ENCODE peak calls at places on chromosomes 1 and 21, in seven cellular contexts. I is Right ventricle myocardium superior; Z is NCI-H510A treated with DMSO at 0.1 percent for 48 hours; X is activated CD8-positive, alpha-beta memory T cell treated with anti-CD3 and anti-CD28 coated beads for 4 hours; V is T-cell; Y is GM19239; U is A549. A is an unnamed sample.
A peak's percentile ranks its signal among the peaks of the same experiment; 100 is the strongest.

GRCh38 chr1:220926146-220926545 is 46.9 kb downstream of the HLX start:
- DNase-seq in I (no peak), Z (peak; percentile 54), X (no peak), V (no peak), Y (no peak), U (no peak), A (no peak)

GRCh38 chr1:15992187-15992553 is 11.9 kb upstream of the SRARP start:
- DNase-seq in I (no peak), Z (no peak), X (no peak), V (no peak), Y (no peak), U (no peak), A (no peak)

GRCh38 chr1:13794231-13795187 is 94.5 kb downstream of the PRDM2 start:
- DNase-seq in I (no peak), Z (no peak), X (no peak), V (no peak), Y (no peak), U (no peak), A (no peak)

GRCh38 chr1:12629521-12629956 is 11.5 kb upstream of the DHRS3 start:
- DNase-seq in I (no peak), Z (no peak), X (no peak), V (no peak), Y (no peak), U (no peak), A (no peak)

GRCh38 chr1:239155466-239155865 is 230.9 kb upstream of the CHRM3 start:
- DNase-seq in I (no peak), Z (no peak), X (no peak), V (no peak), Y (no peak), U (no peak), A (no peak)

GRCh38 chr1:82604524-82604923 is 803.8 kb downstream of the ADGRL2 start:
- DNase-seq in I (no peak), Z (no peak), X (no peak), V (no peak), Y (no peak), U (no peak), A (no peak)

GRCh38 chr1:30185809-30186208 is 537.6 kb downstream of the MATN1 start:
- DNase-seq in I (no peak), Z (no peak), X (no peak), V (no peak), Y (no peak), U (no peak), A (no peak)

GRCh38 chr1:4086921-4087320 is 186.8 kb upstream of the C1orf174 start:
- DNase-seq in I (no peak), Z (no peak), X (no peak), V (no peak), Y (no peak), U (no peak), A (peak; percentile 35)

GRCh38 chr1:195897072-195897471 is 711.2 kb downstream of the KCNT2 start:
- DNase-seq in I (no peak), Z (no peak), X (no peak), V (no peak), Y (no peak), U (no peak), A (no peak)

GRCh38 chr1:174913225-174913903 is 86.4 kb upstream of the CACYBP start:
- DNase-seq in I (no peak), Z (no peak), X (no peak), V (no peak), Y (no peak), U (no peak), A (no peak)

GRCh38 chr1:59689741-59690140 is 125.0 kb upstream of the HOOK1 start:
- DNase-seq in I (no peak), Z (peak; percentile 87), X (no peak), V (no peak), Y (no peak), U (no peak), A (no peak)

GRCh38 chr21:33212159-33212851 is 17.4 kb upstream of the IFNAR2 start:
- DNase-seq in I (no peak), Z (peak; percentile 1), X (no peak), V (peak; percentile 30), Y (no peak), U (no peak), A (no peak)

GRCh38 chr1:199295102-199295501 is 656.3 kb downstream of the PTPRC start:
- DNase-seq in I (no peak), Z (no peak), X (no peak), V (no peak), Y (no peak), U (no peak), A (no peak)

GRCh38 chr1:111513410-111514020 is 10.1 kb upstream of the ADORA3 start:
- DNase-seq in I (no peak), Z (no peak), X (no peak), V (no peak), Y (no peak), U (no peak), A (peak; percentile 77)

GRCh38 chr1:236774926-236775325 is 20.2 kb upstream of the MTR start:
- DNase-seq in I (no peak), Z (no peak), X (no peak), V (no peak), Y (no peak), U (no peak), A (no peak)

GRCh38 chr1:152034654-152035405 is 2.0 kb downstream of the S100A11 start:
- DNase-seq in I (no peak), Z (peak; percentile 73), X (peak; percentile 23), V (peak; percentile 56), Y (peak; percentile 66), U (peak; percentile 80), A (no peak)

GRCh38 chr1:151370211-151370911 is 2.1 kb downstream of the SELENBP1 start:
- DNase-seq in I (peak; percentile 80), Z (no peak), X (no peak), V (no peak), Y (no peak), U (no peak), A (peak; percentile 66)

GRCh38 chr1:112488141-112488540 is 20.6 kb upstream of the WNT2B start:
- DNase-seq in I (no peak), Z (no peak), X (no peak), V (no peak), Y (no peak), U (no peak), A (no peak)

GRCh38 chr1:168435439-168435838 is 108.4 kb downstream of the XCL2 start:
- DNase-seq in I (no peak), Z (no peak), X (no peak), V (no peak), Y (no peak), U (no peak), A (no peak)

GRCh38 chr1:62782197-62782886 is 1.6 kb upstream of the ATG4C start:
- DNase-seq in I (no peak), Z (no peak), X (no peak), V (no peak), Y (no peak), U (no peak), A (no peak)

GRCh38 chr1:6870086-6870485 is 84.8 kb downstream of the CAMTA1 start:
- DNase-seq in I (no peak), Z (no peak), X (no peak), V (no peak), Y (no peak), U (no peak), A (no peak)

GRCh38 chr1:151992345-151993083 is 1.1 kb downstream of the S100A10 start:
- DNase-seq in I (peak; percentile 89), Z (peak; percentile 50), X (no peak), V (no peak), Y (no peak), U (peak; percentile 87), A (peak; percentile 92)

GRCh38 chr1:40868051-40868723 is 6.0 kb upstream of the CITED4 start:
- DNase-seq in I (no peak), Z (peak; percentile 77), X (no peak), V (no peak), Y (no peak), U (peak; percentile 52), A (no peak)

GRCh38 chr1:60908159-60908558 is 174.2 kb upstream of the NFIA start:
- DNase-seq in I (no peak), Z (no peak), X (no peak), V (no peak), Y (no peak), U (no peak), A (no peak)

GRCh38 chr1:35929730-35930592 is 944 bp upstream of the AGO3 start:
- DNase-seq in I (peak; percentile 70), Z (peak; percentile 98), X (no peak), V (peak; percentile 28), Y (no peak), U (peak; percentile 16), A (peak; percentile 83)

GRCh38 chr1:59179673-59180072 is 117.2 kb upstream of the FGGY start:
- DNase-seq in I (no peak), Z (no peak), X (no peak), V (no peak), Y (no peak), U (no peak), A (no peak)

GRCh38 chr1:34163792-34164509 is 1.1 kb downstream of the CSMD2 start:
- DNase-seq in I (no peak), Z (peak; percentile 64), X (no peak), V (no peak), Y (no peak), U (no peak), A (no peak)

GRCh38 chr1:15848143-15848928 is 829 bp downstream of the SPEN start:
- DNase-seq in I (peak; percentile 63), Z (peak; percentile 74), X (no peak), V (peak; percentile 22), Y (no peak), U (no peak), A (peak; percentile 73)

GRCh38 chr1:66043186-66043585 is 250.5 kb downstream of the PDE4B start:
- DNase-seq in I (no peak), Z (no peak), X (no peak), V (no peak), Y (no peak), U (no peak), A (no peak)

GRCh38 chr1:3763351-3764125 is 9.0 kb upstream of the SMIM1 start:
- DNase-seq in I (no peak), Z (no peak), X (no peak), V (no peak), Y (no peak), U (no peak), A (no peak)

GRCh38 chr1:55640708-55641473 is 425.7 kb upstream of the USP24 start:
- DNase-seq in I (peak; percentile 82), Z (no peak), X (no peak), V (peak; percentile 11), Y (peak; percentile 8), U (no peak), A (peak; percentile 86)

GRCh38 chr1:10940838-10941237 is 71.6 kb upstream of the TARDBP start:
- DNase-seq in I (no peak), Z (no peak), X (no peak), V (no peak), Y (no peak), U (no peak), A (no peak)

GRCh38 chr1:12161662-12162458 is 4.9 kb upstream of the TNFRSF1B start:
- DNase-seq in I (peak; percentile 96), Z (no peak), X (peak; percentile 55), V (peak; percentile 61), Y (peak; percentile 81), U (peak; percentile 50), A (peak; percentile 92)